ENCODE peak calls at places on chromosomes 7 and 10, in six cellular contexts. D, J, W, K, O and S are unnamed samples.

GRCh38 chr10:125165584-125166340 is 5.4 kb upstream of the CTBP2 start:
- DNase-seq in D (no peak), J (no peak), W (no peak), K (no peak), O (no peak), S (no peak)

GRCh38 chr10:31116226-31116625 is 84.6 kb upstream of the ZNF438 start:
- DNase-seq in D (no peak), J (no peak), W (no peak), K (no peak), O (no peak), S (no peak)

GRCh38 chr7:876972-877311 is 588 bp downstream of the GET4 start:
- DNase-seq in D (no peak), J (no peak), W (no peak), K (no peak), O (no peak), S (no peak)

GRCh38 chr10:129725482-129725881 is 238.6 kb downstream of the EBF3 start:
- DNase-seq in D (no peak), J (no peak), W (no peak), K (no peak), O (no peak), S (no peak)

GRCh38 chr7:96174812-96175211 is 147.1 kb downstream of the SLC25A13 start:
- DNase-seq in D (no peak), J (no peak), W (no peak), K (no peak), O (no peak), S (no peak)

GRCh38 chr7:133369130-133369529 is 116.3 kb downstream of the EXOC4 start:
- DNase-seq in D (no peak), J (no peak), W (no peak), K (no peak), O (no peak), S (no peak)

GRCh38 chr10:29228586-29228985 is 60.3 kb upstream of the LYZL1 start:
- DNase-seq in D (no peak), J (no peak), W (no peak), K (no peak), O (no peak), S (no peak)

GRCh38 chr7:34821965-34822558 is 164.0 kb downstream of the NPSR1 start:
- DNase-seq in D (no peak), J (no peak), W (no peak), K (no peak), O (no peak), S (no peak)

GRCh38 chr7:89012016-89012415 is 216.5 kb upstream of the TEX47 start:
- DNase-seq in D (no peak), J (no peak), W (no peak), K (no peak), O (no peak), S (no peak)

GRCh38 chr10:74529205-74529604 is 297.2 kb upstream of the KAT6B start:
- DNase-seq in D (no peak), J (no peak), W (no peak), K (no peak), O (no peak), S (no peak)